ENCODE peak calls at places on chromosomes 13 and 19, in six cellular contexts. B, D, F, Y, M and O are unnamed samples.

GRCh38 chr19:19224852-19225494 is 13.2 kb downstream of the NCAN start:
- DNase-seq in B (peak), D (peak), F (peak), Y (peak), M (no peak), O (no peak)

GRCh38 chr13:108495686-108496363 is 133.6 kb upstream of the MYO16 start:
- DNase-seq in B (no peak), D (no peak), F (peak), Y (peak), M (no peak), O (no peak)

GRCh38 chr19:16566702-16567101 is 5.5 kb downstream of the SLC35E1 start:
- DNase-seq in B (no peak), D (no peak), F (no peak), Y (no peak), M (no peak), O (no peak)

GRCh38 chr13:76795701-76796695 is 90.2 kb downstream of the KCTD12 start:
- DNase-seq in B (no peak), D (no peak), F (no peak), Y (peak), M (no peak), O (no peak)

GRCh38 chr13:20197361-20197834 is 4.7 kb upstream of the GJB2 start:
- DNase-seq in B (no peak), D (no peak), F (no peak), Y (peak), M (no peak), O (no peak)

GRCh38 chr13:21106089-21106488 is 44.7 kb upstream of the LATS2 start:
- DNase-seq in B (no peak), D (no peak), F (no peak), Y (peak), M (no peak), O (no peak)

GRCh38 chr19:48740705-48741030 is 258 bp upstream of the RASIP1 start:
- DNase-seq in B (peak), D (no peak), F (no peak), Y (no peak), M (no peak), O (no peak)

GRCh38 chr13:113639661-113640262 is 18.2 kb downstream of the ATP4B start:
- DNase-seq in B (peak), D (no peak), F (peak), Y (no peak), M (no peak), O (peak)

GRCh38 chr19:3073159-3073563 is 10.9 kb upstream of the TLE5 start:
- DNase-seq in B (no peak), D (no peak), F (no peak), Y (peak), M (no peak), O (peak)

GRCh38 chr19:41023193-41023592 is 32.1 kb downstream of the CYP2B6 start:
- DNase-seq in B (peak), D (no peak), F (no peak), Y (no peak), M (no peak), O (no peak)

GRCh38 chr13:52091473-52091872 is 37.4 kb downstream of the NEK5 start:
- DNase-seq in B (no peak), D (no peak), F (no peak), Y (no peak), M (no peak), O (no peak)

GRCh38 chr13:103525530-103525929 is 459.3 kb upstream of the SLC10A2 start:
- DNase-seq in B (no peak), D (no peak), F (no peak), Y (no peak), M (no peak), O (no peak)

GRCh38 chr19:8367327-8368001 is 3.5 kb downstream of the ANGPTL4 start:
- DNase-seq in B (peak), D (peak), F (peak), Y (peak), M (no peak), O (peak)

GRCh38 chr13:34863360-34864135 is 78.5 kb upstream of the NBEA start:
- DNase-seq in B (no peak), D (no peak), F (no peak), Y (peak), M (no peak), O (no peak)

GRCh38 chr13:33678906-33679657 is 138.9 kb upstream of the RFC3 start:
- DNase-seq in B (peak), D (no peak), F (no peak), Y (peak), M (no peak), O (no peak)

GRCh38 chr19:37217533-37217854 is 520 bp upstream of the ZNF383 start:
- DNase-seq in B (no peak), D (no peak), F (no peak), Y (no peak), M (no peak), O (no peak)

GRCh38 chr19:58519087-58519354 is 589 bp downstream of the ZBTB45 start:
- DNase-seq in B (peak), D (no peak), F (no peak), Y (peak), M (no peak), O (peak)

GRCh38 chr19:8083141-8083540 is 30.6 kb downstream of the CCL25 start:
- DNase-seq in B (no peak), D (no peak), F (no peak), Y (no peak), M (no peak), O (no peak)

GRCh38 chr13:112781287-112781686 is 91.4 kb downstream of the ATP11A start:
- DNase-seq in B (peak), D (no peak), F (no peak), Y (no peak), M (no peak), O (no peak)

GRCh38 chr19:17830567-17831418 is 9.5 kb upstream of the INSL3 start:
- DNase-seq in B (peak), D (peak), F (peak), Y (peak), M (no peak), O (peak)

GRCh38 chr19:18611327-18612050 is 1.2 kb upstream of the TMEM59L start:
- DNase-seq in B (no peak), D (no peak), F (no peak), Y (no peak), M (no peak), O (no peak)

GRCh38 chr19:45045671-45046353 is 7.0 kb downstream of the CLASRP start:
- DNase-seq in B (no peak), D (no peak), F (no peak), Y (no peak), M (no peak), O (peak)

GRCh38 chr13:99689955-99690354 is 188.7 kb downstream of the TM9SF2 start:
- DNase-seq in B (no peak), D (no peak), F (no peak), Y (no peak), M (no peak), O (no peak)

GRCh38 chr13:48642061-48642460 is 11.7 kb upstream of the CYSLTR2 start:
- DNase-seq in B (no peak), D (no peak), F (no peak), Y (no peak), M (no peak), O (no peak)

GRCh38 chr19:33283578-33283977 is 18.8 kb downstream of the CEBPA start:
- DNase-seq in B (no peak), D (no peak), F (no peak), Y (no peak), M (no peak), O (no peak)

GRCh38 chr13:34322416-34323074 is 504.6 kb downstream of the RFC3 start:
- DNase-seq in B (no peak), D (no peak), F (no peak), Y (no peak), M (no peak), O (no peak)

GRCh38 chr19:51740356-51740755 is 11.3 kb downstream of the FPR1 start:
- DNase-seq in B (no peak), D (no peak), F (no peak), Y (no peak), M (no peak), O (no peak)

GRCh38 chr13:110592670-110593069 is 22.7 kb upstream of the NAXD start:
- DNase-seq in B (no peak), D (no peak), F (no peak), Y (no peak), M (no peak), O (no peak)

GRCh38 chr13:110590577-110590976 is 24.8 kb upstream of the NAXD start:
- DNase-seq in B (no peak), D (no peak), F (no peak), Y (no peak), M (no peak), O (no peak)

GRCh38 chr13:110597041-110597689 is 18.2 kb upstream of the NAXD start:
- DNase-seq in B (peak), D (no peak), F (no peak), Y (no peak), M (no peak), O (no peak)

GRCh38 chr13:110589991-110590390 is 25.4 kb upstream of the NAXD start:
- DNase-seq in B (no peak), D (no peak), F (no peak), Y (no peak), M (no peak), O (no peak)

DNA sequence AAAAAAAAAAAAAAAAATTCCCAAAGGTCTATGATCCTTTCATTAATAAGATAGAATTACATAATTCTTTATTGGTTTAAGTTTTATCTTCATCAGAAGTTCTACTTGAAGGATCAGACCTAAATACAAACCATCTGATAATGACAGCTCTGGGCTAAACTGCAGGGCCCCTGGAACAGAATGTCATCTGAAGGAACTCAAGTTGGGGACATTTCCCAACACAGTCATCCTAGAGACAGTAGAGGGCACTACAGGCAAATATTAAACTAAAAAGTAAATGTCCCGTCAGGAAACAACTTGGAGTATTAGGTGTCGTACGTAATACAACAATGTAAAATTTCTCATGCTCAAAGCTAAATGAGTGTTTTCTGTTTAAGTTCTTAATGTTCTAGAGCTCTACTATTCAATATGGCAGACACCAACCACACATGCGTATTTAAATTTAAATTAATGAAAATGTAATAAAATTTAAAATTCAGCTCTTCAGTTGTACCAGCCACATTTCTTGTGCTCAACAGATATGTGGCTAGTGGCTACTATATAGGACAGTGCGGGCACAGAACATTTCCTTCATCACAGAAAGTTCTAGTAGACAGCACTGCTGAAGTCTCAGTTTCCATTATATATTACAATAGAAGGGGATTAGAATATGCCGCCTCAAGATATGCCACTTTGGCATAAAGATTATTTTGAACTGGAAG is 21.8 kb upstream of the NAXD start:
- DNase-seq in B (peak), D (no peak), F (no peak), Y (peak), M (no peak), O (no peak)
- TF ChIP-seq CTCF in B (peak), D (peak), F (peak), Y (peak), M (peak), O (peak)

GRCh38 chr19:1163283-1163933 is 10.7 kb downstream of the SBNO2 start:
- DNase-seq in B (no peak), D (no peak), F (peak), Y (no peak), M (no peak), O (no peak)
- H3K27ac ChIP-seq in B (peak), D (no peak), F (no peak), Y (no peak), M (no peak), O (no peak)

GRCh38 chr19:12938536-12939291 is at the start of gene CALR:
- DNase-seq in B (no peak), D (no peak), F (no peak), Y (peak), M (no peak), O (no peak)
- TF ChIP-seq CTCF in B (peak), D (no peak), F (no peak), Y (peak), M (peak), O (no peak)

DNA sequence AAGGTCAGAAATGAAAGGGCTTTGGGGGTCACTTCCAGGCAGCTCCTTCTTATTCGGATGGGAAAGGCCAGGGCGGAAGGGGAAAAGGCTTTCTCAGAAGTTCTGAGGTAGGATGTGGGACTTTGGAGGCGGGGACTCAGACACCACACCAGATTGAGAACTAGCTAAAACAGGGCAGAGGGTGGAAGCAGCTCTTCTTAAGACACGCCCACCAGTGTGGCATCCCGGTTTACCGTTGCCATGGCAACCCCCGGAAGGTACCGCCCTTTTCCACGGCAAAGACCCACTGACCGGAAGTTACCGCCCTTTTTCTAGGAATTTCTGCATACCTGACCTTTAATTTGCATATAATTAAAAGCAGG is 3.8 kb upstream of the LILRA5 start:
- DNase-seq in B (no peak), D (peak), F (no peak), Y (no peak), M (no peak), O (no peak)
- H3K27ac ChIP-seq in B (no peak), D (peak), F (no peak), Y (no peak), M (no peak), O (no peak)

GRCh38 chr19:14315433-14315832 is 65.8 kb upstream of the ADGRE5 start:
- DNase-seq in B (no peak), D (no peak), F (no peak), Y (no peak), M (no peak), O (no peak)
- TF ChIP-seq CTCF in B (no peak), D (no peak), F (no peak), Y (peak), M (no peak), O (no peak)

GRCh38 chr19:4140237-4140711 is 13.2 kb upstream of the CREB3L3 start:
- DNase-seq in B (no peak), D (peak), F (no peak), Y (peak), M (no peak), O (no peak)

GRCh38 chr19:4144666-4145261 is 8.7 kb upstream of the CREB3L3 start:
- DNase-seq in B (peak), D (no peak), F (no peak), Y (peak), M (no peak), O (no peak)

GRCh38 chr19:4138445-4138844 is 14.5 kb upstream of the MAP2K2 start:
- DNase-seq in B (no peak), D (no peak), F (no peak), Y (no peak), M (no peak), O (no peak)

GRCh38 chr19:4136680-4137088 is 12.8 kb upstream of the MAP2K2 start:
- DNase-seq in B (no peak), D (no peak), F (no peak), Y (no peak), M (no peak), O (no peak)

DNA sequence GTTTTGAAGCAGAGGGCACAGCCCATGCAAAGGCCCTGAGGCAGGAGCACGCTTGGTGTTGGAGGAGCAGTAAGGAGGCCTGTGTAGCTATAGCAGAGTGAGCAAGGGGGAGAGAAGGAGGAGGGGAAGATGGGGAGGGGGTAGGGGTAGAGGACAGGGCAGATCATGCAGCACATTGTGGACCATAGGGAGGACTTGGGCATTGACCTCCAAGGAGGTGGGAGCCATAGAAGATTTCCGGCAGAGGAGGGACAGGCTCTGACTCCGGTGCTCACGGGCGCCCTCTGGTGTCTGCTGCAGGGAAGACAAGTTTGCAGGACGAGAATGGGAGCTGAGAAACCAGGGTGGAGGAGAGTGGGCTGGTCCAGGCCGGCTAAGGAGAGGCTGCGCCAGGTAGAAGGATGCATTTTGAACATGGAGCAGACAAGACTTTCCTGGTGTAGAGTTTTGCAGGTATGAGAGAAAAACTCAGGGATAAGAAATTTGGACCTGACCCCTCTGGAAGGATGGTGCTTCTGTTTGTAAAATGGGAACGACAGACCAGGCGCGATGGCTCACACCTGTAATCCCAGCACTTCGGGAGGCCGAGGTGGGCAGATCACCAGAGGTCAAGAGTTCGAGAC is 13.7 kb upstream of the CREB3L3 start:
- DNase-seq in B (peak), D (peak), F (peak), Y (peak), M (no peak), O (peak)
- H3K27ac ChIP-seq in B (no peak), D (no peak), F (no peak), Y (no peak), M (no peak), O (no peak)

GRCh38 chr19:54137913-54138776 is 583 bp downstream of the CNOT3 start:
- DNase-seq in B (no peak), D (no peak), F (peak), Y (no peak), M (no peak), O (no peak)
- TF ChIP-seq CTCF in B (no peak), D (no peak), F (no peak), Y (no peak), M (no peak), O (no peak)

GRCh38 chr19:38303517-38304351 is at the start of gene C19orf33:
- DNase-seq in B (no peak), D (no peak), F (peak), Y (no peak), M (no peak), O (no peak)
- H3K27ac ChIP-seq in B (no peak), D (peak), F (peak), Y (no peak), M (peak), O (no peak)

GRCh38 chr13:44694842-44695241 is 118.7 kb upstream of the TSC22D1 start:
- DNase-seq in B (no peak), D (no peak), F (no peak), Y (no peak), M (no peak), O (no peak)

GRCh38 chr13:44690376-44690775 is 114.2 kb upstream of the TSC22D1 start:
- DNase-seq in B (no peak), D (no peak), F (no peak), Y (no peak), M (no peak), O (no peak)

GRCh38 chr13:44695520-44695919 is 119.4 kb upstream of the TSC22D1 start:
- DNase-seq in B (no peak), D (no peak), F (no peak), Y (no peak), M (no peak), O (no peak)

GRCh38 chr13:44693156-44693826 is 117.2 kb upstream of the TSC22D1 start:
- DNase-seq in B (no peak), D (no peak), F (no peak), Y (no peak), M (no peak), O (no peak)

GRCh38 chr13:44692173-44692713 is 116.1 kb upstream of the TSC22D1 start:
- DNase-seq in B (no peak), D (no peak), F (no peak), Y (peak), M (no peak), O (no peak)
- TF ChIP-seq CTCF in B (no peak), D (peak), F (no peak), Y (no peak), M (no peak), O (no peak)

GRCh38 chr13:109873351-109874123 is 87.2 kb upstream of the IRS2 start:
- DNase-seq in B (no peak), D (no peak), F (no peak), Y (no peak), M (no peak), O (no peak)
- H3K27ac ChIP-seq in B (no peak), D (no peak), F (no peak), Y (no peak), M (no peak), O (no peak)